ENCODE peak calls at places on chromosomes 4 and X, in ten cellular contexts. One of them, this sample, is unnamed.

GRCh38 chr4:17332483-17332882 is 179.4 kb downstream of the QDPR start:
- DNase-seq in Peyer's patch: no peak
- DNase-seq in endothelial cell of umbilical vein: peak; percentile 9
- DNase-seq in K562: no peak
- DNase-seq in uterus: no peak
- DNase-seq in IMR-90: no peak
- DNase-seq in suprapubic skin: no peak
- DNase-seq in ovary: no peak
- DNase-seq in gastrocnemius medialis: no peak
- DNase-seq in A549: no peak
- DNase-seq in this sample: no peak

GRCh38 chr4:37685726-37686372 is 327 bp downstream of the RELL1 start:
- DNase-seq in suprapubic skin: peak; percentile 84
- DNase-seq in K562: peak; percentile 39
- DNase-seq in IMR-90: peak; percentile 22
- DNase-seq in gastrocnemius medialis: peak; percentile 27
- DNase-seq in uterus: peak; percentile 59
- DNase-seq in ovary: no peak
- DNase-seq in endothelial cell of umbilical vein: peak; percentile 44
- DNase-seq in Peyer's patch: peak; percentile 54
- DNase-seq in A549: peak; percentile 21
- DNase-seq in this sample: peak; percentile 62

GRCh38 chr4:111959202-111959601 is 186.1 kb upstream of the FAM241A start:
- DNase-seq in ovary: no peak
- DNase-seq in K562: no peak
- DNase-seq in gastrocnemius medialis: no peak
- DNase-seq in uterus: no peak
- DNase-seq in Peyer's patch: no peak
- DNase-seq in endothelial cell of umbilical vein: peak; percentile 41
- DNase-seq in A549: peak; percentile 7
- DNase-seq in IMR-90: peak; percentile 10
- DNase-seq in suprapubic skin: no peak
- DNase-seq in this sample: no peak

GRCh38 chr4:96260071-96260682 is 420.3 kb downstream of the PDHA2 start:
- DNase-seq in endothelial cell of umbilical vein: no peak
- DNase-seq in Peyer's patch: no peak
- DNase-seq in A549: no peak
- DNase-seq in K562: no peak
- DNase-seq in gastrocnemius medialis: no peak
- DNase-seq in ovary: no peak
- DNase-seq in uterus: no peak
- DNase-seq in suprapubic skin: no peak
- DNase-seq in IMR-90: no peak
- DNase-seq in this sample: no peak

GRCh38 chr4:79413032-79413431 is 5.0 kb upstream of the GK2 start:
- DNase-seq in uterus: no peak
- DNase-seq in A549: no peak
- DNase-seq in gastrocnemius medialis: no peak
- DNase-seq in ovary: no peak
- DNase-seq in K562: no peak
- DNase-seq in suprapubic skin: no peak
- DNase-seq in Peyer's patch: no peak
- DNase-seq in endothelial cell of umbilical vein: no peak
- DNase-seq in IMR-90: no peak
- DNase-seq in this sample: no peak

GRCh38 chr4:79682801-79683217 is 274.8 kb upstream of the GK2 start:
- DNase-seq in uterus: no peak
- DNase-seq in K562: no peak
- DNase-seq in endothelial cell of umbilical vein: no peak
- DNase-seq in Peyer's patch: no peak
- DNase-seq in suprapubic skin: no peak
- DNase-seq in IMR-90: peak; percentile 53
- DNase-seq in gastrocnemius medialis: peak; percentile 5
- DNase-seq in A549: no peak
- DNase-seq in ovary: no peak
- DNase-seq in this sample: no peak

GRCh38 chr4:165131247-165131832 is 18.7 kb upstream of the TMEM192 start:
- DNase-seq in A549: peak; percentile 39
- DNase-seq in Peyer's patch: peak; percentile 58
- DNase-seq in K562: peak; percentile 73
- DNase-seq in suprapubic skin: peak; percentile 78
- DNase-seq in IMR-90: peak; percentile 55
- DNase-seq in endothelial cell of umbilical vein: peak; percentile 73
- DNase-seq in uterus: peak; percentile 54
- DNase-seq in gastrocnemius medialis: no peak
- DNase-seq in ovary: peak; percentile 59
- DNase-seq in this sample: peak; percentile 85

GRCh38 chrX:154021131-154021611 is 1.5 kb upstream of the IRAK1 start:
- DNase-seq in endothelial cell of umbilical vein: peak; percentile 56
- DNase-seq in ovary: no peak
- DNase-seq in A549: no peak
- DNase-seq in suprapubic skin: no peak
- DNase-seq in K562: peak; percentile 35
- DNase-seq in gastrocnemius medialis: no peak
- DNase-seq in uterus: peak; percentile 39
- DNase-seq in IMR-90: peak; percentile 56
- DNase-seq in Peyer's patch: no peak
- DNase-seq in this sample: no peak

GRCh38 chr4:49044270-49044669 is 58.2 kb downstream of the CWH43 start:
- DNase-seq in uterus: no peak
- DNase-seq in gastrocnemius medialis: no peak
- DNase-seq in endothelial cell of umbilical vein: no peak
- DNase-seq in Peyer's patch: no peak
- DNase-seq in K562: no peak
- DNase-seq in A549: no peak
- DNase-seq in IMR-90: no peak
- DNase-seq in ovary: no peak
- DNase-seq in suprapubic skin: no peak
- DNase-seq in this sample: no peak

DNA sequence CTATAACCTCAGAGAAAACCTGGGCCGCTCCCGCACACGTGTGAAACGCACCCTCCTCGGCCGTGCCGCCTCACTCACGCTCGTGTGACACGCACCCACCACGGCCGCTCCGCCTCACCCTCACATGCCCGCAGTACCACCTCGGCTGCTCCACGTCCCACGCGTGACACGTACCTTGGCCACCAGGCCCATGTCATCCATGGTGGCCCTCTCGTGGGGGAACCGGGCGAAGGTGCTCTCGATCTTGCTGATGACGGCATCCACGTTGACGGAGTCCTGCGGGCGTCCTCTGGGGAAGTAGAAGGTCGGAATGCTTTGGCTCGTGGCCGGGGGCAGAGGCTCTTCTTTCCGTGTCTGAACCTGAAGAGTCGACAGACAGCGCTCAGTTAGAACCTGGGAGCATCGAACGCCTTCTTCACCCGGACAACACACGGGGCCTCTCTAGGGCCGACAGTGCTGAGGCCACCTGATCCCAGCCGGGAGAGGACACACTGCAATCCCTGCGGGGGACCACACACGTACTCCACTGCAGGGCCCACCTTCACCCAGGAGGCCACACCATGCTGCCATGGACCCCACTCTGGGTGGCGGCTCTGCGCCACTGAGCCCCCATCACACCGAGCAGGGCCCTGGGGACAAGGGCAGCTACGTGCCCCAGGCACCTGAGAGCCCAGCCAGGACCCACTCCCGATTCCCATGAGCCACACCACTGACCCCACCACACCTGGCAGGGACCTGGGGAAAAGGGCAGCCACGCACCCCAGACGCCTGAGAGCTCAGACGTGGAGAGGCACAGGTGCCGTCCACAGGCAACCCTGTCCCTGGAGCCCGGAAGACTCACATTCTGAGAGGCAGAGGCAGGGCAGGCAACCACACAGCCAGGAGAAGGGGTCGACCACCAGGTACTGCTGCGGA is 25.2 kb downstream of the PPP2R3B start:
- DNase-seq in A549: no peak
- DNase-seq in endothelial cell of umbilical vein: no peak
- DNase-seq in ovary: no peak
- DNase-seq in Peyer's patch: no peak
- DNase-seq in K562: no peak
- DNase-seq in gastrocnemius medialis: no peak
- DNase-seq in IMR-90: no peak
- DNase-seq in suprapubic skin: no peak
- DNase-seq in uterus: no peak
- DNase-seq in this sample: no peak
- H3K4me3 ChIP-seq in A549: no peak overlapping the region
- H3K4me3 ChIP-seq in endothelial cell of umbilical vein: no peak overlapping the region
- H3K4me3 ChIP-seq in ovary: no peak overlapping the region
- H3K4me3 ChIP-seq in Peyer's patch: no peak overlapping the region
- H3K4me3 ChIP-seq in K562: no peak overlapping the region
- H3K4me3 ChIP-seq in gastrocnemius medialis: no peak overlapping the region
- H3K4me3 ChIP-seq in IMR-90: no peak overlapping the region
- H3K4me3 ChIP-seq in suprapubic skin: no peak overlapping the region
- H3K4me3 ChIP-seq in uterus: no peak overlapping the region
- H3K4me3 ChIP-seq in this sample: no peak overlapping the region

GRCh38 chr4:67700119-67700873 is 659 bp downstream of the UBA6 start:
- DNase-seq in Peyer's patch: no peak
- DNase-seq in ovary: no peak
- DNase-seq in suprapubic skin: no peak
- DNase-seq in gastrocnemius medialis: no peak
- DNase-seq in uterus: no peak
- DNase-seq in A549: no peak
- DNase-seq in endothelial cell of umbilical vein: no peak
- DNase-seq in IMR-90: peak; percentile 27
- DNase-seq in K562: peak; percentile 21
- DNase-seq in this sample: no peak

GRCh38 chr4:67699603-67700002 is 1.4 kb downstream of the UBA6 start:
- DNase-seq in IMR-90: no peak
- DNase-seq in K562: peak; percentile 38
- DNase-seq in suprapubic skin: no peak
- DNase-seq in ovary: no peak
- DNase-seq in uterus: no peak
- DNase-seq in gastrocnemius medialis: no peak
- DNase-seq in endothelial cell of umbilical vein: no peak
- DNase-seq in A549: no peak
- DNase-seq in Peyer's patch: no peak
- DNase-seq in this sample: no peak

GRCh38 chr4:67697860-67698655 is 2.9 kb downstream of the UBA6 start:
- DNase-seq in K562: peak; percentile 67
- DNase-seq in gastrocnemius medialis: no peak
- DNase-seq in uterus: no peak
- DNase-seq in Peyer's patch: no peak
- DNase-seq in A549: no peak
- DNase-seq in IMR-90: no peak
- DNase-seq in endothelial cell of umbilical vein: no peak
- DNase-seq in suprapubic skin: no peak
- DNase-seq in ovary: no peak
- DNase-seq in this sample: no peak

GRCh38 chr4:67702166-67702565 is 1.2 kb upstream of the UBA6 start:
- DNase-seq in uterus: no peak
- DNase-seq in IMR-90: no peak
- DNase-seq in suprapubic skin: no peak
- DNase-seq in endothelial cell of umbilical vein: no peak
- DNase-seq in K562: no peak
- DNase-seq in A549: no peak
- DNase-seq in ovary: no peak
- DNase-seq in Peyer's patch: no peak
- DNase-seq in gastrocnemius medialis: no peak
- DNase-seq in this sample: no peak

GRCh38 chr4:67700874-67701850 is at the start of gene UBA6:
- DNase-seq in IMR-90: peak; percentile 96
- DNase-seq in K562: peak; percentile 99
- DNase-seq in gastrocnemius medialis: peak; percentile 90
- DNase-seq in suprapubic skin: peak; percentile 97
- DNase-seq in uterus: peak; percentile 95
- DNase-seq in A549: peak; percentile 81
- DNase-seq in ovary: peak; percentile 93
- DNase-seq in Peyer's patch: peak; percentile 96
- DNase-seq in endothelial cell of umbilical vein: peak; percentile 94
- DNase-seq in this sample: peak; percentile 98
- TF ChIP-seq POLR2A in IMR-90: peak; percentile 82
- TF ChIP-seq POLR2A in K562: peak; percentile 89
- TF ChIP-seq POLR2A in gastrocnemius medialis: peak; percentile 25
- TF ChIP-seq POLR2A in suprapubic skin: no peak
- TF ChIP-seq POLR2A in uterus: peak; percentile 56
- TF ChIP-seq POLR2A in A549: peak; percentile 25
- TF ChIP-seq POLR2A in ovary: peak; percentile 49
- TF ChIP-seq POLR2A in Peyer's patch: peak; percentile 85
- TF ChIP-seq POLR2A in endothelial cell of umbilical vein: peak; percentile 87
- TF ChIP-seq POLR2A in this sample: peak; percentile 74

DNA sequence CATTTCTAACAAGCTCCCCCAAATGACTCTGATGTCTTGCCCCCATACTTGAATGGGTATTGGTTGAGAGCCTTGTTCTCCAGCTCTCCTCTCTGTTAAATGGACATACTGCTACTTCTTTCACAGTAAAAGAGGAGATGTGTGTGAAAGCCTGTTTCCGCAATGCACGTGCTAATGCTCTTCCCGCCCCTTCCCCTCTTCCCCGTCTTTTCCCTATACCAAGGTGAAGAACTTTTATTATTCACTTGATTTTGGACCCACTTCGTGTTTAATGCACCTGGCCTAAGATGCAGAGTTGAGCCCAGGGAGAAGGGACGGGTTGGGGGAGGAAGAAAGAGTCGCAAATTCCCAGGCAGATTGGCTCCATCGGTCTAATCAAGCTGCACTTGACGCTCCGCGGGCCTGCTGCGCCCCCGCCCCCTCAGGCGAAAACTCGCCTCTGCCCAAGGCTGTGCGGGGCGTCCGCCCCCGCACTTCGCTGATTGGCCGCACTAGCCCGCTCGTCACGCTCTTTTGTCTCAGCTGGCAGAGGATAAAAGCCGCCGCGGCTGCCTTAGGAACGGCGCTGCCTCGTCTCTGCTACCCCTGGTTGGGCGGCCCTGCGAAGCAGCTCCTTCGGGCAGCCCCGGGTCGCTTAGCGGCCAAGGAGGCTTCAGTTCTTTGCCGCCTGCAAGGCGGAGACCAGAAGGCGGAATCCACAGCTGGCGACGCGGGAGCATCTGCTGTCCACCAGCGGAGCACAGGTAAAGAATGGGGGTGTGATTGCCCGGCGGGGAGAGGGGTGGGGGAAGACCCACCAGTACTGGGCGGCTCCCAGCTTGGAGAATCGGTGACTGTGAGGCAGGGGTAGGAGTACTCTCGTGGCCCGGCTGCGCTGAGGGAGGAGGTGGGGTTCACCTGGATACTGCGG is at the start of gene ZCCHC12:
- DNase-seq in endothelial cell of umbilical vein: peak; percentile 54
- DNase-seq in ovary: peak; percentile 75
- DNase-seq in uterus: peak; percentile 64
- DNase-seq in IMR-90: peak; percentile 37
- DNase-seq in gastrocnemius medialis: no peak
- DNase-seq in A549: peak; percentile 48
- DNase-seq in Peyer's patch: peak; percentile 44
- DNase-seq in K562: peak; percentile 77
- DNase-seq in suprapubic skin: no peak
- DNase-seq in this sample: peak; percentile 74
- H3K4me3 ChIP-seq in endothelial cell of umbilical vein: peak within 1 kb of the TSS; percentile 32
- H3K4me3 ChIP-seq in ovary: peak within 1 kb of the TSS; percentile 21
- H3K4me3 ChIP-seq in uterus: peak within 1 kb of the TSS; percentile 31
- H3K4me3 ChIP-seq in IMR-90: no peak within 1 kb of the TSS
- H3K4me3 ChIP-seq in gastrocnemius medialis: peak within 1 kb of the TSS; percentile 28
- H3K4me3 ChIP-seq in A549: peak within 1 kb of the TSS; percentile 39
- H3K4me3 ChIP-seq in Peyer's patch: peak within 1 kb of the TSS; percentile 32
- H3K4me3 ChIP-seq in K562: peak within 1 kb of the TSS; percentile 8
- H3K4me3 ChIP-seq in suprapubic skin: peak within 1 kb of the TSS; percentile 39
- H3K4me3 ChIP-seq in this sample: no peak within 1 kb of the TSS

GRCh38 chr4:15655223-15656037 is at the start of gene FBXL5:
- DNase-seq in gastrocnemius medialis: peak; percentile 42
- DNase-seq in IMR-90: peak; percentile 84
- DNase-seq in A549: peak; percentile 71
- DNase-seq in ovary: peak; percentile 87
- DNase-seq in K562: peak; percentile 88
- DNase-seq in endothelial cell of umbilical vein: peak; percentile 86
- DNase-seq in uterus: peak; percentile 67
- DNase-seq in Peyer's patch: peak; percentile 74
- DNase-seq in suprapubic skin: peak; percentile 81
- DNase-seq in this sample: peak; percentile 84
- TF ChIP-seq POLR2A in gastrocnemius medialis: peak; percentile 84
- TF ChIP-seq POLR2A in IMR-90: no peak
- TF ChIP-seq POLR2A in A549: peak; percentile 85
- TF ChIP-seq POLR2A in ovary: peak; percentile 80
- TF ChIP-seq POLR2A in K562: peak; percentile 78
- TF ChIP-seq POLR2A in endothelial cell of umbilical vein: peak; percentile 92
- TF ChIP-seq POLR2A in uterus: peak; percentile 91
- TF ChIP-seq POLR2A in Peyer's patch: peak; percentile 82
- TF ChIP-seq POLR2A in suprapubic skin: peak; percentile 69
- TF ChIP-seq POLR2A in this sample: peak; percentile 80

This sample was measured in adrenal gland.